ENCODE peak calls at places on chromosomes 11 and 22, in six cellular contexts. One of them, this sample, is unnamed.

GRCh38 chr11:73344191-73344607 is 32.0 kb upstream of the RELT start:
- DNase-seq in HepG2: no peak
- DNase-seq in K562: no peak
- DNase-seq in GM12878: no peak
- DNase-seq in endothelial cell of umbilical vein: no peak
- DNase-seq in A549: no peak
- DNase-seq in this sample: no peak

GRCh38 chr11:31794546-31794945 is 16.6 kb downstream of the PAX6 start:
- DNase-seq in K562: no peak
- DNase-seq in endothelial cell of umbilical vein: no peak
- DNase-seq in GM12878: no peak
- DNase-seq in HepG2: no peak
- DNase-seq in A549: no peak
- DNase-seq in this sample: no peak

GRCh38 chr11:111229604-111230003 is 15.9 kb upstream of the POU2AF2 start:
- DNase-seq in A549: no peak
- DNase-seq in endothelial cell of umbilical vein: no peak
- DNase-seq in HepG2: no peak
- DNase-seq in K562: no peak
- DNase-seq in GM12878: no peak
- DNase-seq in this sample: peak

GRCh38 chr11:70470127-70470526 is 71.8 kb downstream of the CTTN start:
- DNase-seq in K562: peak
- DNase-seq in HepG2: no peak
- DNase-seq in GM12878: peak
- DNase-seq in endothelial cell of umbilical vein: no peak
- DNase-seq in A549: no peak
- DNase-seq in this sample: no peak

GRCh38 chr11:46346886-46347636 is at the start of gene DGKZ:
- DNase-seq in HepG2: peak
- DNase-seq in A549: peak
- DNase-seq in GM12878: no peak
- DNase-seq in endothelial cell of umbilical vein: peak
- DNase-seq in K562: peak
- DNase-seq in this sample: peak

GRCh38 chr11:73200256-73200655 is 17.8 kb upstream of the P2RY2 start:
- DNase-seq in GM12878: no peak
- DNase-seq in endothelial cell of umbilical vein: no peak
- DNase-seq in K562: no peak
- DNase-seq in HepG2: no peak
- DNase-seq in A549: no peak
- DNase-seq in this sample: peak

GRCh38 chr11:69540118-69541000 is 58.9 kb downstream of the LINC01488 start:
- DNase-seq in endothelial cell of umbilical vein: peak
- DNase-seq in HepG2: peak
- DNase-seq in K562: peak
- DNase-seq in A549: no peak
- DNase-seq in GM12878: no peak
- DNase-seq in this sample: no peak

GRCh38 chr11:122115520-122116343 is at the start of gene BLID:
- DNase-seq in K562: no peak
- DNase-seq in A549: peak
- DNase-seq in endothelial cell of umbilical vein: peak
- DNase-seq in HepG2: peak
- DNase-seq in GM12878: no peak
- DNase-seq in this sample: peak

GRCh38 chr11:86632499-86633269 is 39.7 kb downstream of the ME3 start:
- DNase-seq in K562: no peak
- DNase-seq in endothelial cell of umbilical vein: peak
- DNase-seq in GM12878: peak
- DNase-seq in A549: peak
- DNase-seq in HepG2: peak
- DNase-seq in this sample: peak

GRCh38 chr11:44835979-44836378 is 109.2 kb downstream of the TSPAN18 start:
- DNase-seq in K562: no peak
- DNase-seq in GM12878: no peak
- DNase-seq in endothelial cell of umbilical vein: no peak
- DNase-seq in HepG2: no peak
- DNase-seq in A549: no peak
- DNase-seq in this sample: no peak

GRCh38 chr11:67030976-67031375 is 8.0 kb downstream of the SYT12 start:
- DNase-seq in A549: no peak
- DNase-seq in GM12878: no peak
- DNase-seq in K562: no peak
- DNase-seq in endothelial cell of umbilical vein: no peak
- DNase-seq in HepG2: no peak
- DNase-seq in this sample: peak

GRCh38 chr11:10125522-10126133 is 168.4 kb downstream of the SBF2 start:
- DNase-seq in A549: no peak
- DNase-seq in K562: no peak
- DNase-seq in GM12878: no peak
- DNase-seq in HepG2: no peak
- DNase-seq in endothelial cell of umbilical vein: no peak
- DNase-seq in this sample: no peak

GRCh38 chr11:10118830-10119229 is 175.2 kb downstream of the SBF2 start:
- DNase-seq in K562: no peak
- DNase-seq in endothelial cell of umbilical vein: peak
- DNase-seq in GM12878: no peak
- DNase-seq in A549: no peak
- DNase-seq in HepG2: no peak
- DNase-seq in this sample: no peak

GRCh38 chr11:10117709-10118341 is 176.2 kb downstream of the SBF2 start:
- DNase-seq in GM12878: no peak
- DNase-seq in endothelial cell of umbilical vein: peak
- DNase-seq in HepG2: peak
- DNase-seq in K562: no peak
- DNase-seq in A549: no peak
- DNase-seq in this sample: no peak

GRCh38 chr11:10116588-10116987 is 177.4 kb downstream of the SBF2 start:
- DNase-seq in A549: no peak
- DNase-seq in endothelial cell of umbilical vein: no peak
- DNase-seq in K562: no peak
- DNase-seq in GM12878: no peak
- DNase-seq in HepG2: no peak
- DNase-seq in this sample: no peak

GRCh38 chr11:10122337-10123197 is 171.5 kb downstream of the SBF2 start:
- DNase-seq in A549: peak
- DNase-seq in K562: no peak
- DNase-seq in GM12878: no peak
- DNase-seq in HepG2: no peak
- DNase-seq in endothelial cell of umbilical vein: no peak
- DNase-seq in this sample: peak
- TF ChIP-seq MAX in A549: no peak
- TF ChIP-seq MAX in K562: no peak
- TF ChIP-seq MAX in GM12878: no peak
- TF ChIP-seq MAX in HepG2: no peak
- TF ChIP-seq MAX in endothelial cell of umbilical vein: no peak
- TF ChIP-seq MAX in this sample: no peak

DNA sequence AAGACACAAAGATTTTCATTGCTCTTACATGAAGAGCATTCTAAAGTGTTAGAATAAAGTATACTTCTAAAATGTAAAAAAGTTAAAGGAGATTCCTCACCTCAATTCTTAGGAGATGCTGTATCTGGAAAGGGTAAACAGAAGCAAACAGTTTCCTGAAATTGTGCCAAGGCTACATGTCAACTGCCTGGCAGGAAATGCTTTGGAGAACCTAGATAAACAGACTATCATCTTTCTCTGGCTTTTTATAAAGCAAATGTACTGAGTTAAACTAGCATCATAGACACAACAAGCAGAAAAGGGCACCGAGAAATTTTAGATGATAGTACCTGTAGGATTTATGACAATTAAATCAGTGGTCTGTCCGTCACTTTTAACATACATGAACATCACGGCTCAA is 24.7 kb upstream of the AKIP1 start:
- DNase-seq in K562: no peak
- DNase-seq in endothelial cell of umbilical vein: no peak
- DNase-seq in GM12878: no peak
- DNase-seq in HepG2: no peak
- DNase-seq in A549: no peak
- DNase-seq in this sample: no peak
- TF ChIP-seq MYC in K562: no peak
- TF ChIP-seq MYC in endothelial cell of umbilical vein: no peak
- TF ChIP-seq MYC in GM12878: no peak
- TF ChIP-seq MYC in HepG2: no peak
- TF ChIP-seq MYC in A549: no peak
- TF ChIP-seq MYC in this sample: no peak

GRCh38 chr22:39808087-39808486 is 85.5 kb downstream of the ENTHD1 start:
- DNase-seq in GM12878: no peak
- DNase-seq in HepG2: peak
- DNase-seq in A549: peak
- DNase-seq in endothelial cell of umbilical vein: peak
- DNase-seq in K562: peak
- DNase-seq in this sample: peak
- TF ChIP-seq CTCF in GM12878: no peak
- TF ChIP-seq CTCF in HepG2: peak
- TF ChIP-seq CTCF in A549: no peak
- TF ChIP-seq CTCF in endothelial cell of umbilical vein: peak
- TF ChIP-seq CTCF in K562: peak
- TF ChIP-seq CTCF in this sample: peak

DNA sequence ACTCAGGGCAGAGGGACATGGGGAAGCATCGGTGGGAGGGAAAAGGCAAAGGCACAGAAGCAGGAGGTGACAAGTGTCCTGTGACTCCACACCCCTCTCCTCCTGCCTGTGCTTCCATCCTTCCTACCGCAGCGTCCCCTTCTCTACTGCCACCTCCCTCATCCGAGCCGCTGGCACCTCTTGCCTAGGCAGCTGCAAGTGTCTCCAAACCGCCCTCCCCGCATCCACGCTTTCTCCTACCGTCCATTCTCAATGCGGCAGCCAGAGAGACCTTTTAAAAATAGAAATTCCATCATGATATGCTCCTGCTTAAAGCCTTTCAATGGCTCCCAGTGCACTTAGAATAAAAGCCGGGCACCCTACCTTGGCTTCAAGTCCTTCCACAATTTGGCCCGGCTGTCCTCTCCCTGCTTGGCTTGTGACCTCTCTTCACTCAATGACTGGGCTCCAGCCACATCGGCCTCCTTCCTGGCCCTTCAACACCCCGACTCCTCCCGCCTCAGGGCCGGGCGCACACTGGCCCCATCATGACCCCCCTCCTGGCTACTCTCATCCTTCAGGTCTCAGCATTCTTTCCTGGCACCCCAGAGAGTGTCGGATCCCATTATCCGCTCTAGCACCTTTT is 16.5 kb downstream of the LRRC10B start:
- DNase-seq in A549: no peak
- DNase-seq in endothelial cell of umbilical vein: no peak
- DNase-seq in HepG2: no peak
- DNase-seq in GM12878: no peak
- DNase-seq in K562: no peak
- DNase-seq in this sample: no peak
- TF ChIP-seq MAX in A549: no peak
- TF ChIP-seq MAX in endothelial cell of umbilical vein: no peak
- TF ChIP-seq MAX in HepG2: no peak
- TF ChIP-seq MAX in GM12878: no peak
- TF ChIP-seq MAX in K562: no peak
- TF ChIP-seq MAX in this sample: no peak

This sample was measured in NB4.